ENCODE peak calls at places on chromosomes 2 and 18, in nine cellular contexts. F, C, X, M, Z, D, U, O and W are unnamed samples.

GRCh38 chr2:149858916-149859634 is 271.5 kb upstream of the MMADHC start:
- DNase-seq in F (peak; percentile 88), C (no peak), X (no peak), M (peak; percentile 18), Z (no peak), D (no peak), U (no peak), O (no peak), W (no peak)

GRCh38 chr18:44520981-44521672 is 159.6 kb upstream of the SETBP1 start:
- DNase-seq in F (no peak), C (no peak), X (peak; percentile 1), M (no peak), Z (no peak), D (no peak), U (no peak), O (no peak), W (no peak)

GRCh38 chr2:239245872-239246701 is 154.7 kb downstream of the HDAC4 start:
- DNase-seq in F (no peak), C (no peak), X (no peak), M (no peak), Z (peak; percentile 22), D (no peak), U (peak; percentile 73), O (no peak), W (no peak)

GRCh38 chr2:216151313-216152030 is 42.3 kb downstream of the XRCC5 start:
- DNase-seq in F (peak; percentile 17), C (no peak), X (no peak), M (no peak), Z (no peak), D (no peak), U (no peak), O (no peak), W (no peak)

GRCh38 chr18:61893304-61893970 is 630 bp upstream of the RNF152 start:
- DNase-seq in F (peak; percentile 42), C (no peak), X (no peak), M (no peak), Z (peak; percentile 33), D (peak; percentile 65), U (peak; percentile 76), O (peak; percentile 79), W (peak; percentile 72)

GRCh38 chr2:171547720-171548119 is 25.4 kb downstream of the CYBRD1 start:
- DNase-seq in F (peak; percentile 52), C (no peak), X (no peak), M (no peak), Z (no peak), D (no peak), U (no peak), O (no peak), W (no peak)

GRCh38 chr2:178804791-178805190 is 2.4 kb downstream of the TTN start:
- DNase-seq in F (peak; percentile 5), C (no peak), X (no peak), M (no peak), Z (no peak), D (no peak), U (no peak), O (no peak), W (no peak)

GRCh38 chr18:46343940-46344372 is 239.8 kb downstream of the HAUS1 start:
- DNase-seq in F (no peak), C (peak; percentile 11), X (peak; percentile 52), M (no peak), Z (peak; percentile 49), D (peak; percentile 37), U (no peak), O (no peak), W (no peak)

GRCh38 chr2:186881644-186882043 is 32.7 kb upstream of the ZSWIM2 start:
- DNase-seq in F (no peak), C (no peak), X (no peak), M (no peak), Z (no peak), D (no peak), U (no peak), O (no peak), W (no peak)

GRCh38 chr2:85769236-85769986 is 15.6 kb downstream of the ATOH8 start:
- DNase-seq in F (no peak), C (no peak), X (peak; percentile 50), M (no peak), Z (no peak), D (no peak), U (peak; percentile 57), O (no peak), W (no peak)

GRCh38 chr18:11857177-11857887 is 6.1 kb downstream of the CHMP1B start:
- DNase-seq in F (peak; percentile 89), C (no peak), X (peak; percentile 72), M (peak; percentile 91), Z (no peak), D (peak; percentile 34), U (no peak), O (no peak), W (peak; percentile 82)

GRCh38 chr18:23922939-23923338 is 91.6 kb upstream of the TTC39C start:
- DNase-seq in F (no peak), C (no peak), X (no peak), M (no peak), Z (no peak), D (no peak), U (no peak), O (no peak), W (no peak)

GRCh38 chr2:175156534-175156933 is 11.5 kb downstream of the ATF2 start:
- DNase-seq in F (no peak), C (no peak), X (no peak), M (no peak), Z (no peak), D (no peak), U (no peak), O (no peak), W (no peak)

GRCh38 chr18:51275712-51276473 is 78.4 kb upstream of the MEX3C start:
- DNase-seq in F (peak; percentile 16), C (no peak), X (peak; percentile 23), M (no peak), Z (no peak), D (peak; percentile 16), U (no peak), O (no peak), W (no peak)

GRCh38 chr2:226334981-226335720 is 464.5 kb downstream of the IRS1 start:
- DNase-seq in F (peak; percentile 42), C (no peak), X (no peak), M (no peak), Z (no peak), D (no peak), U (no peak), O (no peak), W (no peak)

GRCh38 chr2:234249873-234250272 is 199.4 kb downstream of the SPP2 start:
- DNase-seq in F (peak; percentile 90), C (no peak), X (no peak), M (peak; percentile 67), Z (no peak), D (no peak), U (no peak), O (no peak), W (no peak)

GRCh38 chr2:65411056-65411795 is 21.2 kb downstream of the SPRED2 start:
- DNase-seq in F (no peak), C (no peak), X (no peak), M (no peak), Z (no peak), D (no peak), U (no peak), O (no peak), W (no peak)

GRCh38 chr2:9250498-9251153 is 44.0 kb downstream of the ASAP2 start:
- DNase-seq in F (no peak), C (no peak), X (no peak), M (no peak), Z (no peak), D (no peak), U (no peak), O (no peak), W (peak; percentile 48)

GRCh38 chr2:29166237-29166630 is 51.0 kb downstream of the CLIP4 start:
- DNase-seq in F (peak; percentile 36), C (no peak), X (no peak), M (no peak), Z (no peak), D (no peak), U (no peak), O (no peak), W (no peak)

GRCh38 chr2:158131919-158132566 is 30.4 kb downstream of the UPP2 start:
- DNase-seq in F (no peak), C (no peak), X (no peak), M (no peak), Z (no peak), D (no peak), U (no peak), O (no peak), W (no peak)

GRCh38 chr2:26527726-26528125 is 49.8 kb upstream of the OTOF start:
- DNase-seq in F (no peak), C (no peak), X (no peak), M (no peak), Z (no peak), D (no peak), U (no peak), O (no peak), W (no peak)

GRCh38 chr2:69936913-69937312 is 22.0 kb downstream of the MXD1 start:
- DNase-seq in F (no peak), C (no peak), X (no peak), M (no peak), Z (no peak), D (no peak), U (no peak), O (no peak), W (no peak)

GRCh38 chr2:25697559-25698341 is 24.4 kb upstream of the DTNB start:
- DNase-seq in F (no peak), C (no peak), X (no peak), M (no peak), Z (no peak), D (no peak), U (peak; percentile 16), O (no peak), W (no peak)

GRCh38 chr2:32931945-32932709 is 14.6 kb upstream of the LTBP1 start:
- DNase-seq in F (no peak), C (no peak), X (no peak), M (no peak), Z (no peak), D (no peak), U (no peak), O (no peak), W (no peak)

GRCh38 chr2:196453613-196454047 is 185.9 kb upstream of the CCDC150 start:
- DNase-seq in F (peak; percentile 55), C (peak; percentile 6), X (peak; percentile 9), M (no peak), Z (no peak), D (no peak), U (peak; percentile 36), O (no peak), W (no peak)

GRCh38 chr18:8253943-8254342 is 355.3 kb upstream of the RAB12 start:
- DNase-seq in F (no peak), C (no peak), X (no peak), M (no peak), Z (no peak), D (peak; percentile 11), U (no peak), O (no peak), W (no peak)

GRCh38 chr2:157698430-157698829 is 69.8 kb upstream of the ACVR1C start:
- DNase-seq in F (peak; percentile 66), C (no peak), X (peak; percentile 33), M (no peak), Z (no peak), D (no peak), U (no peak), O (no peak), W (no peak)

GRCh38 chr2:44686561-44686960 is 254.9 kb upstream of the SIX3 start:
- DNase-seq in F (peak; percentile 22), C (no peak), X (no peak), M (peak; percentile 4), Z (no peak), D (no peak), U (no peak), O (no peak), W (no peak)

GRCh38 chr18:58069721-58070292 is 25.8 kb downstream of the NEDD4L start:
- DNase-seq in F (no peak), C (no peak), X (no peak), M (no peak), Z (no peak), D (no peak), U (no peak), O (no peak), W (no peak)

GRCh38 chr2:45759310-45759851 is 107.9 kb downstream of the PRKCE start:
- DNase-seq in F (peak; percentile 71), C (no peak), X (peak; percentile 69), M (no peak), Z (no peak), D (no peak), U (no peak), O (no peak), W (no peak)